ENCODE peak calls at places on chromosomes 11 and 22, in ten cellular contexts. V is anterior cingulate cortex; I is mesenchymal stem cell; P is HS-5; N is hepatocyte; O is GM20000; F is AG09319; U is activated CD8-positive, alpha-beta memory T cell treated with anti-CD3 and anti-CD28 coated beads, Interleukin-2, amount 50 U/mL, for 4 hours; Q is substantia nigra; Z is fibroblast of villous mesenchyme. A is an unnamed sample.

GRCh38 chr11:92411431-92411830 is 186.8 kb downstream of the FAT3 start:
- DNase-seq in V (no peak), I (no peak), P (no peak), N (no peak), O (no peak), F (no peak), U (no peak), Q (no peak), Z (no peak), A (no peak)

GRCh38 chr11:123159146-123159857 is 35.7 kb downstream of the CLMP start:
- DNase-seq in V (no peak), I (no peak), P (no peak), N (no peak), O (no peak), F (no peak), U (no peak), Q (no peak), Z (peak), A (peak)

GRCh38 chr11:18144243-18144642 is 11.9 kb downstream of the MRGPRX3 start:
- DNase-seq in V (no peak), I (no peak), P (peak), N (no peak), O (no peak), F (no peak), U (no peak), Q (no peak), Z (no peak), A (no peak)

GRCh38 chr22:36334081-36334831 is 53.5 kb downstream of the MYH9 start:
- DNase-seq in V (no peak), I (peak), P (no peak), N (no peak), O (no peak), F (no peak), U (no peak), Q (no peak), Z (no peak), A (no peak)

GRCh38 chr11:14055936-14056335 is 93.4 kb downstream of the SPON1 start:
- DNase-seq in V (no peak), I (no peak), P (no peak), N (no peak), O (no peak), F (no peak), U (no peak), Q (no peak), Z (no peak), A (no peak)

GRCh38 chr22:24178502-24179440 is 2.5 kb upstream of the SUSD2 start:
- DNase-seq in V (no peak), I (no peak), P (no peak), N (no peak), O (no peak), F (no peak), U (no peak), Q (no peak), Z (no peak), A (peak)

GRCh38 chr22:35205141-35205775 is 52.0 kb upstream of the HMGXB4 start:
- DNase-seq in V (no peak), I (no peak), P (no peak), N (no peak), O (no peak), F (no peak), U (no peak), Q (no peak), Z (no peak), A (no peak)

GRCh38 chr22:44570476-44571445 is 72.7 kb upstream of the RTL6 start:
- DNase-seq in V (no peak), I (no peak), P (no peak), N (no peak), O (no peak), F (no peak), U (no peak), Q (no peak), Z (no peak), A (no peak)

GRCh38 chr22:37057796-37058510 is 6.4 kb downstream of the KCTD17 start:
- DNase-seq in V (no peak), I (no peak), P (no peak), N (no peak), O (no peak), F (no peak), U (no peak), Q (no peak), Z (no peak), A (no peak)

GRCh38 chr22:41106122-41106968 is 14.0 kb downstream of the EP300 start:
- DNase-seq in V (no peak), I (peak), P (no peak), N (no peak), O (no peak), F (no peak), U (no peak), Q (no peak), Z (peak), A (peak)

GRCh38 chr22:28442951-28443876 is 236.4 kb downstream of the TTC28 start:
- DNase-seq in V (peak), I (peak), P (no peak), N (peak), O (peak), F (peak), U (peak), Q (peak), Z (peak), A (peak)

GRCh38 chr11:90803366-90803765 is 580.5 kb upstream of the CHORDC1 start:
- DNase-seq in V (no peak), I (no peak), P (no peak), N (no peak), O (no peak), F (no peak), U (no peak), Q (no peak), Z (no peak), A (no peak)

GRCh38 chr11:797300-798092 is 585 bp downstream of the SLC25A22 start:
- DNase-seq in V (peak), I (peak), P (no peak), N (peak), O (peak), F (no peak), U (peak), Q (no peak), Z (peak), A (peak)

GRCh38 chr11:72378704-72379383 is 55.5 kb downstream of the CLPB start:
- DNase-seq in V (peak), I (no peak), P (no peak), N (no peak), O (no peak), F (no peak), U (no peak), Q (no peak), Z (no peak), A (peak)

GRCh38 chr22:30870451-30871345 is 97.9 kb downstream of the MORC2 start:
- DNase-seq in V (no peak), I (no peak), P (no peak), N (no peak), O (no peak), F (no peak), U (no peak), Q (no peak), Z (no peak), A (no peak)

GRCh38 chr11:71080239-71081097 is 171.9 kb downstream of the SHANK2 start:
- DNase-seq in V (peak), I (peak), P (peak), N (peak), O (peak), F (peak), U (no peak), Q (no peak), Z (peak), A (peak)

GRCh38 chr11:30106222-30106621 is 89.4 kb upstream of the KCNA4 start:
- DNase-seq in V (no peak), I (no peak), P (no peak), N (no peak), O (no peak), F (no peak), U (no peak), Q (no peak), Z (no peak), A (peak)

GRCh38 chr22:36325163-36326031 is 62.4 kb downstream of the MYH9 start:
- DNase-seq in V (no peak), I (peak), P (no peak), N (peak), O (no peak), F (peak), U (no peak), Q (no peak), Z (peak), A (peak)

GRCh38 chr11:66227700-66228099 is 40.7 kb upstream of the RAB1B start:
- DNase-seq in V (no peak), I (no peak), P (no peak), N (no peak), O (no peak), F (no peak), U (no peak), Q (no peak), Z (no peak), A (no peak)

A was measured in fibroblast of pulmonary artery.